ENCODE peak calls at places on chromosomes 3 and 15, in ten cellular contexts. Q, T, V, B, H, Y, M, K, U and W are unnamed samples.

GRCh38 chr3:54999159-54999558 is 71.3 kb upstream of the LRTM1 start:
- DNase-seq in U (peak), B (peak), M (no peak), K (no peak), Y (peak), V (peak), T (peak), Q (no peak), H (no peak), W (peak)

GRCh38 chr3:66385066-66385465 is 115.8 kb downstream of the LRIG1 start:
- DNase-seq in U (no peak), Y (no peak), T (no peak), M (no peak), H (no peak), K (no peak), V (no peak), B (no peak), Q (no peak), W (no peak)

GRCh38 chr3:182413061-182413460 is 380.2 kb upstream of the ATP11B start:
- DNase-seq in Y (no peak), T (no peak), Q (no peak), V (no peak), U (no peak), M (no peak), B (no peak), K (no peak), H (no peak), W (no peak)

GRCh38 chr15:58731756-58732535 is 17.6 kb downstream of the ADAM10 start:
- DNase-seq in B (no peak), H (no peak), Y (no peak), T (peak), Q (peak), K (no peak), M (no peak), U (peak), V (peak), W (no peak)

GRCh38 chr3:77102916-77103769 is 63.2 kb downstream of the ROBO2 start:
- DNase-seq in H (no peak), Q (no peak), K (no peak), B (no peak), Y (no peak), V (no peak), M (no peak), T (peak), U (peak), W (no peak)

GRCh38 chr3:123423026-123423425 is 25.9 kb downstream of the ADCY5 start:
- DNase-seq in B (no peak), U (no peak), V (peak), K (peak), Y (no peak), T (no peak), Q (no peak), M (no peak), H (no peak), W (no peak)

GRCh38 chr3:60659098-60659497 is 592.2 kb downstream of the FHIT start:
- DNase-seq in U (no peak), H (no peak), K (no peak), M (no peak), V (no peak), Q (no peak), Y (no peak), B (no peak), T (no peak), W (no peak)

GRCh38 chr15:81829918-81830317 is 215.9 kb downstream of the MEX3B start:
- DNase-seq in Y (no peak), T (no peak), B (no peak), V (no peak), Q (no peak), K (no peak), H (no peak), U (no peak), M (no peak), W (no peak)

GRCh38 chr15:62889734-62890505 is 152.6 kb upstream of the TPM1 start:
- DNase-seq in V (peak), T (peak), M (no peak), Q (no peak), U (peak), K (no peak), H (no peak), B (no peak), Y (no peak), W (no peak)

GRCh38 chr3:192482391-192482790 is 244.9 kb downstream of the FGF12 start:
- DNase-seq in T (peak), B (no peak), Y (no peak), V (peak), Q (no peak), M (no peak), U (no peak), K (no peak), H (no peak), W (no peak)

GRCh38 chr3:157122116-157122515 is 37.8 kb downstream of the CCNL1 start:
- DNase-seq in Q (peak), V (no peak), U (peak), H (no peak), M (no peak), B (no peak), Y (no peak), T (peak), K (no peak), W (no peak)

GRCh38 chr15:47401427-47401826 is 315.9 kb upstream of the SEMA6D start:
- DNase-seq in V (no peak), T (no peak), K (no peak), B (no peak), Q (no peak), M (no peak), H (no peak), U (no peak), Y (no peak), W (no peak)

GRCh38 chr3:56064684-56065083 is 403.6 kb downstream of the ERC2 start:
- DNase-seq in T (peak), Q (no peak), V (peak), M (no peak), B (no peak), U (no peak), Y (no peak), H (no peak), K (no peak), W (no peak)

GRCh38 chr3:116155830-116156229 is 289.5 kb downstream of the LSAMP start:
- DNase-seq in Y (no peak), V (no peak), T (no peak), B (no peak), H (no peak), K (no peak), Q (no peak), M (no peak), U (peak), W (no peak)

GRCh38 chr15:32790352-32790999 is 72.7 kb downstream of the GREM1 start:
- DNase-seq in M (no peak), B (no peak), V (peak), H (no peak), Q (no peak), T (peak), Y (no peak), U (peak), K (no peak), W (no peak)

GRCh38 chr3:172347895-172348680 is 100.2 kb downstream of the GHSR start:
- DNase-seq in T (no peak), B (no peak), K (no peak), H (no peak), M (no peak), V (no peak), Y (no peak), U (no peak), Q (no peak), W (no peak)